ENCODE peak calls at places on chromosomes 12 and 14, in nine cellular contexts. Q is T-helper 9 cell, W is M059J, Z is lower leg skin, M is WTC11, H is lung microvascular endothelial cell, J is left ventricle myocardium inferior, L is lower lobe of right lung, I is AG20443. V is an unnamed sample.

GRCh38 chr14:23525611-23526010 is 26.0 kb downstream of the ZFHX2 start:
- DNase-seq in J (no peak), Q (no peak), L (no peak), W (no peak), I (no peak), M (no peak), Z (no peak), H (no peak), V (no peak)

GRCh38 chr12:75852143-75852542 is 179.4 kb downstream of the PHLDA1 start:
- DNase-seq in W (peak), H (no peak), I (peak), L (no peak), J (no peak), Z (no peak), Q (no peak), M (no peak), V (peak)

GRCh38 chr12:78540621-78541336 is 323.8 kb upstream of the SYT1 start:
- DNase-seq in J (no peak), L (no peak), Q (no peak), H (no peak), W (peak), M (no peak), I (no peak), Z (no peak), V (no peak)

GRCh38 chr12:34388636-34389377 is 366.5 kb downstream of the ALG10 start:
- DNase-seq in Z (no peak), M (no peak), J (no peak), H (no peak), L (no peak), W (no peak), Q (no peak), I (no peak), V (no peak)

GRCh38 chr12:6254491-6254890 is 54.3 kb downstream of the CD9 start:
- DNase-seq in Z (no peak), I (no peak), Q (no peak), L (no peak), J (no peak), W (no peak), M (no peak), H (no peak), V (no peak)

GRCh38 chr12:25135531-25136154 is 59.3 kb downstream of the DNAI7 start:
- DNase-seq in L (no peak), H (no peak), J (no peak), I (no peak), Q (no peak), W (peak), Z (peak), M (peak), V (peak)

GRCh38 chr12:3216726-3217682 is 139.8 kb downstream of the TSPAN9 start:
- DNase-seq in J (no peak), M (no peak), W (peak), I (peak), L (no peak), Z (no peak), Q (no peak), H (peak), V (no peak)

GRCh38 chr14:96149131-96149530 is 55.5 kb upstream of the BDKRB2 start:
- DNase-seq in H (no peak), Q (no peak), M (no peak), W (no peak), L (no peak), I (no peak), Z (no peak), J (no peak), V (no peak)

GRCh38 chr12:108914031-108914630 is 34.2 kb downstream of the DAO start:
- DNase-seq in W (peak), I (peak), Q (no peak), L (no peak), J (no peak), Z (peak), H (no peak), M (no peak), V (no peak)

GRCh38 chr12:96658075-96658474 is 168.7 kb downstream of the CFAP54 start:
- DNase-seq in Q (no peak), W (no peak), Z (no peak), J (no peak), I (no peak), H (no peak), L (no peak), M (no peak), V (no peak)

GRCh38 chr14:71113376-71113775 is 206.1 kb downstream of the PCNX1 start:
- DNase-seq in I (peak), Q (no peak), M (no peak), W (no peak), H (no peak), Z (no peak), J (no peak), L (no peak), V (no peak)